ENCODE peak calls at places on chromosomes 13 and 19, in ten cellular contexts. One of them, this sample, is unnamed.

GRCh38 chr19:45419396-45419795 is 4.3 kb downstream of the ERCC1 start:
- DNase-seq in cardiac muscle cell: no peak
- DNase-seq in sigmoid colon: no peak
- DNase-seq in body of pancreas: no peak
- DNase-seq in Right ventricle myocardium superior: peak; percentile 63
- DNase-seq in MCF 10A: no peak
- DNase-seq in frontal cortex: no peak
- DNase-seq in head of caudate nucleus: peak; percentile 50
- DNase-seq in activated T-cell treated with anti-CD3 and anti-CD28 coated beads for 1 hour: no peak
- DNase-seq in CD8-positive, alpha-beta memory T cell: no peak
- DNase-seq in this sample: peak; percentile 66

GRCh38 chr19:38693380-38694223 is 46.2 kb downstream of the ACTN4 start:
- DNase-seq in sigmoid colon: no peak
- DNase-seq in MCF 10A: peak; percentile 59
- DNase-seq in body of pancreas: peak; percentile 57
- DNase-seq in cardiac muscle cell: peak; percentile 76
- DNase-seq in frontal cortex: no peak
- DNase-seq in head of caudate nucleus: no peak
- DNase-seq in CD8-positive, alpha-beta memory T cell: peak; percentile 8
- DNase-seq in Right ventricle myocardium superior: no peak
- DNase-seq in activated T-cell treated with anti-CD3 and anti-CD28 coated beads for 1 hour: no peak
- DNase-seq in this sample: no peak

GRCh38 chr13:21338651-21339278 is 120.3 kb downstream of the ZDHHC20 start:
- DNase-seq in Right ventricle myocardium superior: no peak
- DNase-seq in activated T-cell treated with anti-CD3 and anti-CD28 coated beads for 1 hour: no peak
- DNase-seq in cardiac muscle cell: no peak
- DNase-seq in head of caudate nucleus: no peak
- DNase-seq in body of pancreas: no peak
- DNase-seq in MCF 10A: no peak
- DNase-seq in CD8-positive, alpha-beta memory T cell: no peak
- DNase-seq in frontal cortex: no peak
- DNase-seq in sigmoid colon: no peak
- DNase-seq in this sample: no peak

GRCh38 chr19:39506598-39506943 is 7.8 kb downstream of the DLL3 start:
- DNase-seq in frontal cortex: no peak
- DNase-seq in activated T-cell treated with anti-CD3 and anti-CD28 coated beads for 1 hour: no peak
- DNase-seq in MCF 10A: no peak
- DNase-seq in Right ventricle myocardium superior: no peak
- DNase-seq in cardiac muscle cell: no peak
- DNase-seq in head of caudate nucleus: no peak
- DNase-seq in sigmoid colon: no peak
- DNase-seq in CD8-positive, alpha-beta memory T cell: no peak
- DNase-seq in body of pancreas: no peak
- DNase-seq in this sample: no peak

GRCh38 chr19:1172353-1173159 is 1.5 kb downstream of the SBNO2 start:
- DNase-seq in head of caudate nucleus: peak; percentile 45
- DNase-seq in CD8-positive, alpha-beta memory T cell: no peak
- DNase-seq in sigmoid colon: peak; percentile 88
- DNase-seq in cardiac muscle cell: peak; percentile 76
- DNase-seq in frontal cortex: peak; percentile 74
- DNase-seq in body of pancreas: peak; percentile 72
- DNase-seq in Right ventricle myocardium superior: peak; percentile 77
- DNase-seq in activated T-cell treated with anti-CD3 and anti-CD28 coated beads for 1 hour: no peak
- DNase-seq in MCF 10A: peak; percentile 83
- DNase-seq in this sample: peak; percentile 48

GRCh38 chr19:50381881-50382729 is 2.0 kb upstream of the POLD1 start:
- DNase-seq in activated T-cell treated with anti-CD3 and anti-CD28 coated beads for 1 hour: no peak
- DNase-seq in sigmoid colon: no peak
- DNase-seq in cardiac muscle cell: no peak
- DNase-seq in frontal cortex: no peak
- DNase-seq in CD8-positive, alpha-beta memory T cell: no peak
- DNase-seq in MCF 10A: no peak
- DNase-seq in Right ventricle myocardium superior: no peak
- DNase-seq in body of pancreas: no peak
- DNase-seq in head of caudate nucleus: no peak
- DNase-seq in this sample: no peak

GRCh38 chr13:41139296-41139966 is 6.8 kb upstream of the KBTBD6 start:
- DNase-seq in Right ventricle myocardium superior: no peak
- DNase-seq in head of caudate nucleus: no peak
- DNase-seq in activated T-cell treated with anti-CD3 and anti-CD28 coated beads for 1 hour: no peak
- DNase-seq in cardiac muscle cell: no peak
- DNase-seq in body of pancreas: no peak
- DNase-seq in MCF 10A: peak; percentile 40
- DNase-seq in frontal cortex: no peak
- DNase-seq in sigmoid colon: no peak
- DNase-seq in CD8-positive, alpha-beta memory T cell: no peak
- DNase-seq in this sample: no peak

GRCh38 chr13:23381877-23382276 is 51.6 kb downstream of the SACS start:
- DNase-seq in sigmoid colon: no peak
- DNase-seq in frontal cortex: no peak
- DNase-seq in cardiac muscle cell: peak; percentile 26
- DNase-seq in body of pancreas: no peak
- DNase-seq in Right ventricle myocardium superior: no peak
- DNase-seq in activated T-cell treated with anti-CD3 and anti-CD28 coated beads for 1 hour: no peak
- DNase-seq in MCF 10A: no peak
- DNase-seq in CD8-positive, alpha-beta memory T cell: no peak
- DNase-seq in head of caudate nucleus: peak; percentile 25
- DNase-seq in this sample: peak; percentile 74

GRCh38 chr19:4327252-4327876 is 11.3 kb downstream of the STAP2 start:
- DNase-seq in MCF 10A: no peak
- DNase-seq in sigmoid colon: peak; percentile 89
- DNase-seq in head of caudate nucleus: peak; percentile 66
- DNase-seq in frontal cortex: peak; percentile 55
- DNase-seq in body of pancreas: peak; percentile 83
- DNase-seq in activated T-cell treated with anti-CD3 and anti-CD28 coated beads for 1 hour: peak; percentile 62
- DNase-seq in cardiac muscle cell: peak; percentile 56
- DNase-seq in Right ventricle myocardium superior: peak; percentile 84
- DNase-seq in CD8-positive, alpha-beta memory T cell: peak; percentile 58
- DNase-seq in this sample: peak; percentile 12

GRCh38 chr19:44909775-44910174 is 4.2 kb downstream of the APOE start:
- DNase-seq in body of pancreas: no peak
- DNase-seq in head of caudate nucleus: no peak
- DNase-seq in Right ventricle myocardium superior: no peak
- DNase-seq in frontal cortex: no peak
- DNase-seq in activated T-cell treated with anti-CD3 and anti-CD28 coated beads for 1 hour: no peak
- DNase-seq in sigmoid colon: no peak
- DNase-seq in MCF 10A: no peak
- DNase-seq in CD8-positive, alpha-beta memory T cell: no peak
- DNase-seq in cardiac muscle cell: no peak
- DNase-seq in this sample: no peak

GRCh38 chr19:50772408-50773311 is 2.4 kb downstream of the GPR32 start:
- DNase-seq in MCF 10A: no peak
- DNase-seq in CD8-positive, alpha-beta memory T cell: no peak
- DNase-seq in activated T-cell treated with anti-CD3 and anti-CD28 coated beads for 1 hour: no peak
- DNase-seq in head of caudate nucleus: no peak
- DNase-seq in sigmoid colon: no peak
- DNase-seq in body of pancreas: no peak
- DNase-seq in Right ventricle myocardium superior: no peak
- DNase-seq in cardiac muscle cell: peak; percentile 20
- DNase-seq in frontal cortex: no peak
- DNase-seq in this sample: no peak

GRCh38 chr19:28221736-28222135 is 991.2 kb downstream of the UQCRFS1 start:
- DNase-seq in sigmoid colon: no peak
- DNase-seq in cardiac muscle cell: no peak
- DNase-seq in frontal cortex: no peak
- DNase-seq in activated T-cell treated with anti-CD3 and anti-CD28 coated beads for 1 hour: no peak
- DNase-seq in body of pancreas: no peak
- DNase-seq in CD8-positive, alpha-beta memory T cell: no peak
- DNase-seq in MCF 10A: no peak
- DNase-seq in head of caudate nucleus: no peak
- DNase-seq in Right ventricle myocardium superior: no peak
- DNase-seq in this sample: no peak

GRCh38 chr13:114124921-114125320 is 7.5 kb downstream of the RASA3 start:
- DNase-seq in head of caudate nucleus: no peak
- DNase-seq in activated T-cell treated with anti-CD3 and anti-CD28 coated beads for 1 hour: no peak
- DNase-seq in cardiac muscle cell: peak; percentile 59
- DNase-seq in frontal cortex: no peak
- DNase-seq in MCF 10A: peak; percentile 28
- DNase-seq in sigmoid colon: no peak
- DNase-seq in body of pancreas: no peak
- DNase-seq in Right ventricle myocardium superior: no peak
- DNase-seq in CD8-positive, alpha-beta memory T cell: peak; percentile 87
- DNase-seq in this sample: no peak

GRCh38 chr13:101289764-101290163 is 126.5 kb downstream of the NALCN start:
- DNase-seq in frontal cortex: peak; percentile 44
- DNase-seq in CD8-positive, alpha-beta memory T cell: no peak
- DNase-seq in activated T-cell treated with anti-CD3 and anti-CD28 coated beads for 1 hour: no peak
- DNase-seq in cardiac muscle cell: peak; percentile 26
- DNase-seq in sigmoid colon: no peak
- DNase-seq in MCF 10A: peak; percentile 27
- DNase-seq in Right ventricle myocardium superior: no peak
- DNase-seq in body of pancreas: peak; percentile 61
- DNase-seq in head of caudate nucleus: peak; percentile 71
- DNase-seq in this sample: peak; percentile 22

GRCh38 chr19:57351867-57352266 is 796 bp downstream of the ZNF304 start:
- DNase-seq in Right ventricle myocardium superior: no peak
- DNase-seq in MCF 10A: no peak
- DNase-seq in sigmoid colon: no peak
- DNase-seq in cardiac muscle cell: peak; percentile 5
- DNase-seq in frontal cortex: no peak
- DNase-seq in head of caudate nucleus: no peak
- DNase-seq in activated T-cell treated with anti-CD3 and anti-CD28 coated beads for 1 hour: no peak
- DNase-seq in CD8-positive, alpha-beta memory T cell: no peak
- DNase-seq in body of pancreas: no peak
- DNase-seq in this sample: no peak

GRCh38 chr13:45092668-45093067 is 27.6 kb upstream of the GTF2F2 start:
- DNase-seq in activated T-cell treated with anti-CD3 and anti-CD28 coated beads for 1 hour: no peak
- DNase-seq in CD8-positive, alpha-beta memory T cell: no peak
- DNase-seq in frontal cortex: no peak
- DNase-seq in head of caudate nucleus: no peak
- DNase-seq in body of pancreas: no peak
- DNase-seq in sigmoid colon: no peak
- DNase-seq in cardiac muscle cell: peak; percentile 8
- DNase-seq in MCF 10A: peak; percentile 28
- DNase-seq in Right ventricle myocardium superior: no peak
- DNase-seq in this sample: no peak

GRCh38 chr19:47781590-47782318 is 3.3 kb downstream of the SELENOW start:
- DNase-seq in activated T-cell treated with anti-CD3 and anti-CD28 coated beads for 1 hour: no peak
- DNase-seq in CD8-positive, alpha-beta memory T cell: no peak
- DNase-seq in cardiac muscle cell: no peak
- DNase-seq in body of pancreas: peak; percentile 64
- DNase-seq in Right ventricle myocardium superior: peak; percentile 63
- DNase-seq in head of caudate nucleus: peak; percentile 63
- DNase-seq in frontal cortex: peak; percentile 48
- DNase-seq in sigmoid colon: peak; percentile 86
- DNase-seq in MCF 10A: no peak
- DNase-seq in this sample: peak; percentile 78

GRCh38 chr19:16899566-16900075 is 10.8 kb downstream of the F2RL3 start:
- DNase-seq in MCF 10A: peak; percentile 62
- DNase-seq in frontal cortex: no peak
- DNase-seq in head of caudate nucleus: no peak
- DNase-seq in Right ventricle myocardium superior: peak; percentile 71
- DNase-seq in sigmoid colon: no peak
- DNase-seq in body of pancreas: peak; percentile 40
- DNase-seq in cardiac muscle cell: peak; percentile 45
- DNase-seq in CD8-positive, alpha-beta memory T cell: no peak
- DNase-seq in activated T-cell treated with anti-CD3 and anti-CD28 coated beads for 1 hour: no peak
- DNase-seq in this sample: no peak

GRCh38 chr19:48498576-48498879 is 13.1 kb downstream of the LMTK3 start:
- DNase-seq in cardiac muscle cell: no peak
- DNase-seq in head of caudate nucleus: no peak
- DNase-seq in activated T-cell treated with anti-CD3 and anti-CD28 coated beads for 1 hour: no peak
- DNase-seq in MCF 10A: no peak
- DNase-seq in body of pancreas: no peak
- DNase-seq in sigmoid colon: no peak
- DNase-seq in CD8-positive, alpha-beta memory T cell: no peak
- DNase-seq in Right ventricle myocardium superior: no peak
- DNase-seq in frontal cortex: no peak
- DNase-seq in this sample: no peak

GRCh38 chr19:30540671-30541210 is 168.6 kb downstream of the ZNF536 start:
- DNase-seq in head of caudate nucleus: no peak
- DNase-seq in MCF 10A: no peak
- DNase-seq in sigmoid colon: no peak
- DNase-seq in body of pancreas: no peak
- DNase-seq in frontal cortex: no peak
- DNase-seq in Right ventricle myocardium superior: no peak
- DNase-seq in activated T-cell treated with anti-CD3 and anti-CD28 coated beads for 1 hour: no peak
- DNase-seq in CD8-positive, alpha-beta memory T cell: no peak
- DNase-seq in cardiac muscle cell: no peak
- DNase-seq in this sample: no peak

GRCh38 chr19:4986056-4986455 is 17.1 kb downstream of the KDM4B start:
- DNase-seq in MCF 10A: no peak
- DNase-seq in frontal cortex: no peak
- DNase-seq in body of pancreas: no peak
- DNase-seq in activated T-cell treated with anti-CD3 and anti-CD28 coated beads for 1 hour: no peak
- DNase-seq in cardiac muscle cell: no peak
- DNase-seq in CD8-positive, alpha-beta memory T cell: no peak
- DNase-seq in head of caudate nucleus: no peak
- DNase-seq in Right ventricle myocardium superior: no peak
- DNase-seq in sigmoid colon: no peak
- DNase-seq in this sample: no peak

GRCh38 chr13:46119883-46120614 is 15.2 kb upstream of the CPB2 start:
- DNase-seq in sigmoid colon: no peak
- DNase-seq in Right ventricle myocardium superior: no peak
- DNase-seq in MCF 10A: peak; percentile 77
- DNase-seq in CD8-positive, alpha-beta memory T cell: no peak
- DNase-seq in activated T-cell treated with anti-CD3 and anti-CD28 coated beads for 1 hour: no peak
- DNase-seq in frontal cortex: no peak
- DNase-seq in head of caudate nucleus: peak; percentile 52
- DNase-seq in cardiac muscle cell: peak; percentile 76
- DNase-seq in body of pancreas: peak; percentile 60
- DNase-seq in this sample: no peak

GRCh38 chr19:21902596-21902995 is 66.6 kb upstream of the ZNF43 start:
- DNase-seq in head of caudate nucleus: no peak
- DNase-seq in frontal cortex: no peak
- DNase-seq in sigmoid colon: no peak
- DNase-seq in MCF 10A: no peak
- DNase-seq in CD8-positive, alpha-beta memory T cell: no peak
- DNase-seq in activated T-cell treated with anti-CD3 and anti-CD28 coated beads for 1 hour: no peak
- DNase-seq in cardiac muscle cell: no peak
- DNase-seq in Right ventricle myocardium superior: no peak
- DNase-seq in body of pancreas: no peak
- DNase-seq in this sample: no peak

GRCh38 chr13:112132142-112132541 is 65.2 kb downstream of the SOX1 start:
- DNase-seq in Right ventricle myocardium superior: no peak
- DNase-seq in body of pancreas: no peak
- DNase-seq in MCF 10A: no peak
- DNase-seq in frontal cortex: no peak
- DNase-seq in activated T-cell treated with anti-CD3 and anti-CD28 coated beads for 1 hour: no peak
- DNase-seq in CD8-positive, alpha-beta memory T cell: no peak
- DNase-seq in sigmoid colon: no peak
- DNase-seq in cardiac muscle cell: no peak
- DNase-seq in head of caudate nucleus: no peak
- DNase-seq in this sample: no peak

GRCh38 chr13:94006271-94006670 is 473.2 kb downstream of the DCT start:
- DNase-seq in MCF 10A: no peak
- DNase-seq in activated T-cell treated with anti-CD3 and anti-CD28 coated beads for 1 hour: no peak
- DNase-seq in sigmoid colon: no peak
- DNase-seq in CD8-positive, alpha-beta memory T cell: no peak
- DNase-seq in head of caudate nucleus: no peak
- DNase-seq in Right ventricle myocardium superior: no peak
- DNase-seq in frontal cortex: no peak
- DNase-seq in body of pancreas: no peak
- DNase-seq in cardiac muscle cell: no peak
- DNase-seq in this sample: no peak

GRCh38 chr19:6424190-6424938 is at the start of gene KHSRP:
- DNase-seq in sigmoid colon: peak; percentile 63
- DNase-seq in MCF 10A: peak; percentile 4
- DNase-seq in CD8-positive, alpha-beta memory T cell: no peak
- DNase-seq in frontal cortex: no peak
- DNase-seq in cardiac muscle cell: no peak
- DNase-seq in Right ventricle myocardium superior: peak; percentile 37
- DNase-seq in body of pancreas: no peak
- DNase-seq in head of caudate nucleus: no peak
- DNase-seq in activated T-cell treated with anti-CD3 and anti-CD28 coated beads for 1 hour: no peak
- DNase-seq in this sample: peak; percentile 11

GRCh38 chr19:29965529-29965928 is 23.5 kb downstream of the URI1 start:
- DNase-seq in Right ventricle myocardium superior: no peak
- DNase-seq in cardiac muscle cell: no peak
- DNase-seq in head of caudate nucleus: no peak
- DNase-seq in CD8-positive, alpha-beta memory T cell: no peak
- DNase-seq in MCF 10A: no peak
- DNase-seq in sigmoid colon: no peak
- DNase-seq in activated T-cell treated with anti-CD3 and anti-CD28 coated beads for 1 hour: no peak
- DNase-seq in frontal cortex: no peak
- DNase-seq in body of pancreas: no peak
- DNase-seq in this sample: no peak

GRCh38 chr19:48660854-48661731 is 11.7 kb downstream of the NTN5 start:
- DNase-seq in body of pancreas: peak; percentile 87
- DNase-seq in cardiac muscle cell: peak; percentile 91
- DNase-seq in MCF 10A: peak; percentile 92
- DNase-seq in activated T-cell treated with anti-CD3 and anti-CD28 coated beads for 1 hour: peak; percentile 61
- DNase-seq in head of caudate nucleus: peak; percentile 84
- DNase-seq in frontal cortex: peak; percentile 98
- DNase-seq in Right ventricle myocardium superior: peak; percentile 91
- DNase-seq in sigmoid colon: peak; percentile 91
- DNase-seq in CD8-positive, alpha-beta memory T cell: peak; percentile 87
- DNase-seq in this sample: peak; percentile 83

This sample was measured in globus pallidus.